ENCODE peak calls at places on chromosomes 16 and 17, in seven cellular contexts. I is colonic mucosa; K is fibroblast of lung; B is neuronal stem cell; T is prostate gland; X is right cardiac atrium; F is CD8-positive, alpha-beta T cell. O is an unnamed sample.

GRCh38 chr16:89256651-89257254 is 39.2 kb downstream of the ZNF778 start:
- DNase-seq in X (peak), B (no peak), T (peak), F (peak), I (peak), K (peak), O (peak)

GRCh38 chr17:42284566-42284965 is 3.7 kb upstream of the STAT5A start:
- DNase-seq in F (no peak), T (no peak), K (no peak), I (no peak), X (no peak), B (no peak), O (no peak)

GRCh38 chr16:81457326-81458133 is 12.9 kb downstream of the CMIP start:
- DNase-seq in X (peak), K (peak), B (no peak), F (no peak), T (no peak), I (no peak), O (peak)

GRCh38 chr17:19646788-19647696 is 1.5 kb upstream of the ALDH3A2 start:
- DNase-seq in F (no peak), X (no peak), I (peak), T (no peak), K (peak), B (no peak), O (peak)

GRCh38 chr17:30093463-30094147 is 23.0 kb upstream of the NSRP1 start:
- DNase-seq in K (peak), F (peak), X (peak), I (peak), B (peak), T (peak), O (peak)

GRCh38 chr16:55703003-55704001 is 47.5 kb downstream of the SLC6A2 start:
- DNase-seq in K (peak), X (peak), I (peak), T (peak), F (no peak), B (peak), O (peak)

GRCh38 chr16:28264656-28265055 is 27.7 kb upstream of the SBK1 start:
- DNase-seq in X (no peak), F (no peak), K (peak), B (no peak), T (no peak), I (peak), O (peak)

GRCh38 chr17:72714357-72714966 is 378.0 kb downstream of the SLC39A11 start:
- DNase-seq in I (no peak), B (no peak), X (no peak), F (no peak), K (no peak), T (no peak), O (no peak)

GRCh38 chr16:49491736-49492089 is 118.1 kb downstream of the C16orf78 start:
- DNase-seq in T (peak), B (no peak), K (peak), X (peak), I (no peak), F (no peak), O (no peak)

GRCh38 chr17:60327122-60327869 is 64.6 kb downstream of the USP32 start:
- DNase-seq in K (no peak), F (no peak), T (no peak), I (no peak), X (no peak), B (peak), O (no peak)
- H3K27ac ChIP-seq in K (no peak), F (no peak), T (no peak), I (no peak), X (no peak), B (peak), O (no peak)

GRCh38 chr16:2057438-2057837 is 9.7 kb downstream of the TSC2 start:
- DNase-seq in K (no peak), X (no peak), B (no peak), F (no peak), T (no peak), I (no peak), O (no peak)

GRCh38 chr16:2056077-2056476 is 8.3 kb downstream of the TSC2 start:
- DNase-seq in F (no peak), K (no peak), T (no peak), I (no peak), B (no peak), X (no peak), O (no peak)

GRCh38 chr16:2058901-2059300 is 11.1 kb downstream of the TSC2 start:
- DNase-seq in F (no peak), T (no peak), B (peak), K (no peak), X (no peak), I (no peak), O (no peak)

GRCh38 chr16:2054543-2055245 is 6.9 kb downstream of the TSC2 start:
- DNase-seq in F (no peak), K (no peak), X (no peak), I (peak), T (no peak), B (no peak), O (no peak)

DNA sequence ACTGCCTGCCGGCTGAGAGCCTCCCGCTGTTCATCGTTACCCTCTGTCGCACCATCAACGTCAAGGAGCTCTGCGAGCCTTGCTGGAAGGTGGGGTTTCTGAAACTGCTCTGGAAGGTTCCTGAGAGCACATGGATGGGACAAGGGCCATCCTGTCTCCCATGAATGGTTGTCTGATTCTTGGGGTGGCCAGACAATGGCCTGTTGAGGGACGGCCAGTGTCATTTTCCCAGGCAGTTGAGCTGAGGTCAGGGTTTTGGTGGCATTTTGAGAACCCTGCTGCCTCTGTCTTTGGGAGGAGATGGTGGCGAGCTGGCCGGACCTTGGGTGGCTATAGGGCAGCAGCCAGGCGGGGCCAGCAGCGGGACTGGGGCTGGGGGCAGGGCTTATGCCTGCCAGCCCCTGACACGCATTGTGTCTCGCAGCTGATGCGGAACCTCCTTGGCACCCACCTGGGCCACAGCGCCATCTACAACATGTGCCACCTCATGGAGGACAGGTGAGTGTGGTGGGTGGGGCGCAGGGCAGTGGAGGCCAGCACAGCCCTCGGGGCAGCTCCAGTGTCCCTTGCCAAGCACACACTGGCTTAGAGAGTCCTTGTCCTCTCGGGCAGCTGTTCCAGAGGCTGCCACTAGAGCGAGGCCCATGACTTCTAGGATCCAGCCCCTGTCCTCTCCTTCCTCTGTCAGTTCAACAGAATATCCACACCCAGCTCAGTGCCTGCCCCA is 9.1 kb downstream of the TSC2 start:
- DNase-seq in I (no peak), K (no peak), X (no peak), F (no peak), B (no peak), T (no peak), O (no peak)
- H3K27ac ChIP-seq in I (no peak), K (no peak), X (no peak), F (no peak), B (no peak), T (no peak), O (no peak)

DNA sequence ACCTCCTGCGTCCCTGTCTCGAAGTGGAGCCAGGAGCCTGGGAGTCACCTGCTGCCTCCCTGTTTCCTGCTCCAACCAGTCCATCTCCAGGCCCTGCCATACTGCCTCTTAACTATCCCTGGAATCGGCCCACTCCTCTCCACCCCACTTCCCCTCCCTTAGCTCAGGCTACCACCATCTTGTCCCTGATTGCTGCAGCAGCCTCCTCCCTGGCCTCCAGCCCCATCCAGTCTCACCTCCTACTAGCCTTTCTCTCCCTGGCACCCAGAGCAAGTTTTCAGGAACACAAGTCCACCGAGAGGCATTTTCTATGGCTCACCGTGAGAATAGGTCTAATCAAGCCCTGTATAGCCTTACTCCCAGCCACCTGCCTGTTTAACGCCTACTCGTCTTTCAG is 865 bp upstream of the CAMKK1 start:
- DNase-seq in F (no peak), T (no peak), B (no peak), K (no peak), I (no peak), X (no peak), O (no peak)
- H3K27ac ChIP-seq in F (peak), T (peak), B (peak), K (no peak), I (peak), X (peak), O (no peak)

GRCh38 chr17:79109584-79109983 is 35.0 kb downstream of the ENGASE start:
- DNase-seq in K (no peak), F (no peak), I (no peak), B (peak), X (no peak), T (no peak), O (no peak)
- H3K27ac ChIP-seq in K (no peak), F (no peak), I (no peak), B (no peak), X (no peak), T (no peak), O (no peak)

GRCh38 chr17:18314059-18314730 is 599 bp downstream of the TOP3A start:
- DNase-seq in T (peak), I (peak), K (peak), B (peak), F (no peak), X (no peak), O (peak)
- H3K27ac ChIP-seq in T (peak), I (peak), K (peak), B (peak), F (peak), X (peak), O (peak)

GRCh38 chr16:72894291-72895151 is 153.4 kb downstream of the ZFHX3 start:
- DNase-seq in B (no peak), X (peak), F (no peak), K (peak), T (no peak), I (no peak), O (no peak)
- H3K27ac ChIP-seq in B (no peak), X (peak), F (no peak), K (peak), T (peak), I (no peak), O (no peak)

GRCh38 chr16:31700530-31701388 is 172.8 kb upstream of the ZNF267 start:
- DNase-seq in B (peak), X (peak), I (peak), T (peak), F (peak), K (peak), O (peak)
- H3K27ac ChIP-seq in B (no peak), X (no peak), I (peak), T (peak), F (peak), K (no peak), O (no peak)

GRCh38 chr16:2165861-2166260 is 10.3 kb downstream of the TRAF7 start:
- DNase-seq in F (no peak), T (no peak), X (no peak), B (no peak), K (no peak), I (no peak), O (no peak)
- H3K27ac ChIP-seq in F (no peak), T (no peak), X (no peak), B (no peak), K (no peak), I (no peak), O (no peak)

DNA sequence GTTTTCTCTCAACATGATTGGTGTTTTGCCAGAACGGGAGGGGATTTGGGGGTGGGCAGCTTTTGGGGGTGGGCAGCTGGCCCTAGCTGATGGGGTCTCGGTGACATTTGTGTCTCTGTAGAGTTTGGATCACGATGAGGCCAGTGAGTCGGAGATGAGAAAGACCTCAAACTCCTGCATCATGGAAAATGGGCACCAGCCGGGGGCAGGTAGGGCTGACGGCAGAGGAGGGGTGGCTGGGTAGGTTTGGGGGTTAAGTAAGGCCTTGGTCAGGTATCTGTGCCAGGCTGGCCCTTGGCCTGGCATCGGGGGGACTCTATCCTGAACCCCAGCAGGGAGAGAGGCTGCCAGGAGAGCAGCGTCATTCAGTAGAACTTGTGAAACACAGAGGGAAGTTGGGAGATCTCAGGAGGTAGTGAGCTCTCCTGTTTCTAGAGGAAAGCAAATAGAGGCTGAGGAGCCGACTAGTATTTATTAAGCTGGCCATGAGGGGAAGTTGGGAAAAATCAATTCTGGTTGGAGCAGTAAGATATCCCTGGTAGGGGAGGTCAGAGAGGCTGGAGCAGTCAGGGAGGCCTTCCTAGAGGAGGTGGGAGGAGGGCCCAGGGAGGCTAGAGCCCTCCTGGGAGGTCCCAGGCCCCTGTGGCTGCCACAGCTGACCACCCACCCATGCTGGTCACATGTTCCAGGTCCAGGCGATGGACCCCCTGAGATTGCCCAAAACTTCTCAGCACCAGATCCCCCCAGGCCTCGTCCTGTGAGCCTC is 8.1 kb downstream of the SMTNL2 start:
- DNase-seq in F (no peak), X (no peak), K (no peak), I (no peak), T (no peak), B (no peak), O (no peak)
- H3K27ac ChIP-seq in F (no peak), X (no peak), K (no peak), I (no peak), T (no peak), B (no peak), O (no peak)

GRCh38 chr16:22297871-22298733 is 893 bp downstream of the POLR3E start:
- DNase-seq in I (peak), F (peak), B (peak), X (peak), T (peak), K (peak), O (peak)
- H3K27ac ChIP-seq in I (peak), F (peak), B (peak), X (peak), T (peak), K (peak), O (peak)